ENCODE peak calls at places on chromosome 17, in seven cellular contexts. D is fibroblast of lung; W is RCC 7860; L is left ventricle myocardium inferior; O is Calu3; C is amniotic stem cell; J is activated CD4-positive, alpha-beta T cell treated with anti-CD3 and anti-CD28 coated beads for 24 hours. M is an unnamed sample.

GRCh38 chr17:50355701-50356341 is 9.9 kb downstream of the XYLT2 start:
- DNase-seq in D (no peak), W (no peak), L (no peak), O (no peak), C (no peak), J (no peak), M (no peak)

GRCh38 chr17:75628425-75628824 is 4.8 kb upstream of the SMIM5 start:
- DNase-seq in D (no peak), W (no peak), L (no peak), O (no peak), C (no peak), J (no peak), M (no peak)

GRCh38 chr17:39002991-39003715 is 36.0 kb upstream of the FBXO47 start:
- DNase-seq in D (peak), W (no peak), L (peak), O (no peak), C (no peak), J (peak), M (peak)

GRCh38 chr17:63700528-63701441 is 860 bp upstream of the LIMD2 start:
- DNase-seq in D (peak), W (no peak), L (peak), O (no peak), C (no peak), J (no peak), M (peak)

GRCh38 chr17:27200476-27200875 is 93.4 kb upstream of the WSB1 start:
- DNase-seq in D (no peak), W (no peak), L (no peak), O (no peak), C (no peak), J (no peak), M (no peak)

GRCh38 chr17:6305613-6306360 is 129.1 kb downstream of the AIPL1 start:
- DNase-seq in D (no peak), W (no peak), L (no peak), O (no peak), C (no peak), J (no peak), M (no peak)

GRCh38 chr17:49358638-49359247 is 3.3 kb downstream of the ZNF652 start:
- DNase-seq in D (no peak), W (no peak), L (no peak), O (no peak), C (no peak), J (no peak), M (no peak)

GRCh38 chr17:37276475-37276874 is 99.3 kb upstream of the C17orf78 start:
- DNase-seq in D (no peak), W (peak), L (no peak), O (peak), C (no peak), J (no peak), M (no peak)

GRCh38 chr17:35299108-35299507 is 56.2 kb downstream of the SLFN5 start:
- DNase-seq in D (no peak), W (no peak), L (no peak), O (peak), C (no peak), J (no peak), M (no peak)

GRCh38 chr17:81245024-81245664 is 6.0 kb downstream of the NDUFAF8 start:
- DNase-seq in D (no peak), W (peak), L (no peak), O (no peak), C (no peak), J (no peak), M (no peak)

GRCh38 chr17:47872651-47873161 is 21.7 kb upstream of the SP6 start:
- DNase-seq in D (no peak), W (no peak), L (no peak), O (no peak), C (no peak), J (no peak), M (no peak)

GRCh38 chr17:2250140-2251095 is 53.2 kb downstream of the SMG6 start:
- DNase-seq in D (no peak), W (no peak), L (no peak), O (no peak), C (no peak), J (no peak), M (no peak)

GRCh38 chr17:74118504-74118903 is 85.0 kb upstream of the RPL38 start:
- DNase-seq in D (no peak), W (no peak), L (no peak), O (no peak), C (no peak), J (no peak), M (no peak)

GRCh38 chr17:50195196-50195865 is 6.1 kb downstream of the COL1A1 start:
- DNase-seq in D (no peak), W (no peak), L (no peak), O (no peak), C (no peak), J (no peak), M (no peak)

GRCh38 chr17:1693339-1693738 is 8.7 kb upstream of the PRPF8 start:
- DNase-seq in D (no peak), W (no peak), L (no peak), O (no peak), C (no peak), J (no peak), M (no peak)

GRCh38 chr17:28716740-28717577 is 709 bp downstream of the RAB34 start:
- DNase-seq in D (peak), W (peak), L (peak), O (no peak), C (no peak), J (no peak), M (peak)

GRCh38 chr17:9115446-9116265 is 94.3 kb downstream of the NTN1 start:
- DNase-seq in D (peak), W (peak), L (peak), O (peak), C (no peak), J (peak), M (peak)

GRCh38 chr17:56594528-56595418 is 1.3 kb downstream of the NOG start:
- DNase-seq in D (no peak), W (no peak), L (no peak), O (peak), C (no peak), J (peak), M (peak)

GRCh38 chr17:10172241-10172741 is 26.1 kb downstream of the GAS7 start:
- DNase-seq in D (peak), W (no peak), L (no peak), O (no peak), C (no peak), J (no peak), M (no peak)

GRCh38 chr17:18981642-18982424 is 22.7 kb downstream of the FAM83G start:
- DNase-seq in D (peak), W (peak), L (no peak), O (peak), C (peak), J (no peak), M (no peak)

GRCh38 chr17:56125830-56126819 is 27.1 kb upstream of the ANKFN1 start:
- DNase-seq in D (peak), W (no peak), L (no peak), O (peak), C (peak), J (no peak), M (no peak)

GRCh38 chr17:39090400-39090799 is 61.0 kb downstream of the PLXDC1 start:
- DNase-seq in D (no peak), W (no peak), L (no peak), O (no peak), C (no peak), J (no peak), M (no peak)

GRCh38 chr17:76132574-76133338 is 8.3 kb downstream of the FOXJ1 start:
- DNase-seq in D (no peak), W (no peak), L (no peak), O (peak), C (no peak), J (no peak), M (no peak)

GRCh38 chr17:74156878-74157277 is 46.6 kb upstream of the RPL38 start:
- DNase-seq in D (no peak), W (no peak), L (no peak), O (no peak), C (no peak), J (no peak), M (no peak)

GRCh38 chr17:32964541-32964940 is 27.1 kb upstream of the SPACA3 start:
- DNase-seq in D (no peak), W (no peak), L (no peak), O (no peak), C (no peak), J (no peak), M (no peak)

GRCh38 chr17:67671492-67671891 is 46.2 kb upstream of the NOL11 start:
- DNase-seq in D (no peak), W (no peak), L (no peak), O (no peak), C (no peak), J (no peak), M (no peak)

GRCh38 chr17:77124192-77124908 is 16.4 kb upstream of the SEC14L1 start:
- DNase-seq in D (no peak), W (peak), L (peak), O (peak), C (no peak), J (no peak), M (no peak)

GRCh38 chr17:82788206-82789001 is 36.5 kb downstream of the TBCD start:
- DNase-seq in D (no peak), W (no peak), L (no peak), O (no peak), C (no peak), J (no peak), M (no peak)

GRCh38 chr17:77011173-77012011 is 129.4 kb upstream of the SEC14L1 start:
- DNase-seq in D (peak), W (no peak), L (no peak), O (peak), C (no peak), J (peak), M (peak)

GRCh38 chr17:81328925-81329278 is 33.8 kb upstream of the SLC38A10 start:
- DNase-seq in D (peak), W (no peak), L (no peak), O (peak), C (no peak), J (no peak), M (no peak)

GRCh38 chr17:43530303-43531081 is 15.6 kb downstream of the ETV4 start:
- DNase-seq in D (peak), W (no peak), L (peak), O (no peak), C (peak), J (no peak), M (no peak)

GRCh38 chr17:15306406-15306970 is 34.9 kb downstream of the TEKT3 start:
- DNase-seq in D (peak), W (no peak), L (no peak), O (no peak), C (no peak), J (no peak), M (no peak)

GRCh38 chr17:42623732-42624596 is 14.5 kb downstream of the TUBG1 start:
- DNase-seq in D (no peak), W (peak), L (no peak), O (peak), C (no peak), J (no peak), M (no peak)

GRCh38 chr17:58710948-58711552 is 18.6 kb downstream of the RAD51C start:
- DNase-seq in D (peak), W (peak), L (no peak), O (peak), C (peak), J (no peak), M (peak)

GRCh38 chr17:61634011-61634539 is 43.1 kb upstream of the NACA2 start:
- DNase-seq in D (no peak), W (no peak), L (no peak), O (no peak), C (no peak), J (no peak), M (no peak)

GRCh38 chr17:48544356-48545021 is 420 bp downstream of the HOXB2 start:
- DNase-seq in D (peak), W (peak), L (peak), O (peak), C (no peak), J (peak), M (no peak)

GRCh38 chr17:27947005-27947406 is 53.8 kb upstream of the LYRM9 start:
- DNase-seq in D (no peak), W (no peak), L (no peak), O (no peak), C (no peak), J (no peak), M (no peak)

GRCh38 chr17:78781339-78782304 is at the start of gene CYTH1:
- DNase-seq in D (no peak), W (no peak), L (peak), O (peak), C (no peak), J (no peak), M (peak)

GRCh38 chr17:82795615-82796014 is 43.8 kb downstream of the TBCD start:
- DNase-seq in D (no peak), W (no peak), L (no peak), O (no peak), C (no peak), J (no peak), M (no peak)

M was measured in stimulated activated CD4-positive, alpha-beta T cell treated with anti-CD3 and anti-CD28 coated beads, Interleukin-12 subunit alpha, Interleukin-12 subunit beta, amount 100 ng/mL, for 4 hours.